ENCODE peak calls at places on chromosome 20, in eight cellular contexts. I is GM23338, Z is ecto neural progenitor cell, N is tibial artery, F is NCI-H1105, M is GM20000, X is A172, P is non-pigmented ciliary epithelial cell. B is an unnamed sample.

GRCh38 chr20:34163316-34163715 is 51.3 kb upstream of the EIF2S2 start:
- DNase-seq in I (no peak), Z (no peak), N (no peak), F (peak), M (no peak), X (no peak), P (no peak), B (no peak)

GRCh38 chr20:50848341-50848808 is 53.5 kb downstream of the BCAS4 start:
- DNase-seq in I (no peak), Z (no peak), N (peak), F (no peak), M (no peak), X (no peak), P (no peak), B (peak)

GRCh38 chr20:63057133-63058117 is 50.7 kb upstream of the BHLHE23 start:
- DNase-seq in I (no peak), Z (peak), N (no peak), F (no peak), M (no peak), X (no peak), P (no peak), B (peak)

GRCh38 chr20:1900321-1900791 is 5.1 kb downstream of the SIRPA start:
- DNase-seq in I (peak), Z (peak), N (peak), F (peak), M (peak), X (peak), P (no peak), B (peak)

GRCh38 chr20:22958390-22958789 is 76.7 kb upstream of the SSTR4 start:
- DNase-seq in I (no peak), Z (no peak), N (no peak), F (no peak), M (no peak), X (no peak), P (no peak), B (no peak)

GRCh38 chr20:50392138-50392866 is 117.9 kb upstream of the PTPN1 start:
- DNase-seq in I (no peak), Z (no peak), N (no peak), F (no peak), M (no peak), X (no peak), P (no peak), B (no peak)

GRCh38 chr20:13061381-13061780 is 52.6 kb downstream of the SPTLC3 start:
- DNase-seq in I (no peak), Z (no peak), N (no peak), F (no peak), M (no peak), X (no peak), P (no peak), B (peak)

GRCh38 chr20:58002901-58003300 is 225.6 kb downstream of the ANKRD60 start:
- DNase-seq in I (no peak), Z (no peak), N (peak), F (no peak), M (no peak), X (no peak), P (no peak), B (no peak)

GRCh38 chr20:10985536-10985935 is 311.7 kb upstream of the JAG1 start:
- DNase-seq in I (no peak), Z (no peak), N (no peak), F (no peak), M (no peak), X (peak), P (no peak), B (peak)

GRCh38 chr20:19746396-19746795 is 11.7 kb upstream of the RIN2 start:
- DNase-seq in I (no peak), Z (no peak), N (no peak), F (no peak), M (no peak), X (no peak), P (no peak), B (no peak)

GRCh38 chr20:63177134-63177784 is 38.7 kb downstream of the YTHDF1 start:
- DNase-seq in I (peak), Z (peak), N (no peak), F (no peak), M (no peak), X (no peak), P (no peak), B (no peak)

GRCh38 chr20:37742121-37742520 is 48.3 kb downstream of the CTNNBL1 start:
- DNase-seq in I (no peak), Z (no peak), N (no peak), F (no peak), M (no peak), X (no peak), P (no peak), B (no peak)

GRCh38 chr20:49979030-49979832 is 3.5 kb upstream of the SNAI1 start:
- DNase-seq in I (peak), Z (peak), N (peak), F (peak), M (peak), X (no peak), P (no peak), B (peak)

GRCh38 chr20:58970146-58970545 is 10.9 kb upstream of the NELFCD start:
- DNase-seq in I (no peak), Z (no peak), N (no peak), F (no peak), M (no peak), X (no peak), P (no peak), B (no peak)

GRCh38 chr20:61430228-61430624 is 178.2 kb downstream of the CDH4 start:
- DNase-seq in I (no peak), Z (no peak), N (no peak), F (no peak), M (no peak), X (no peak), P (no peak), B (no peak)

GRCh38 chr20:24339179-24339578 is 130.2 kb upstream of the SYNDIG1 start:
- DNase-seq in I (no peak), Z (no peak), N (no peak), F (no peak), M (no peak), X (no peak), P (no peak), B (no peak)

B was measured in MCF 10A.